ENCODE peak calls at places on chromosomes 4 and X, in nine cellular contexts. N is OCI-LY7, Z is breast epithelium, A is K562, K is IMR-90, X is uterus, D is hepatocyte, Y is BJ, H is kidney. J is an unnamed sample. For H3K36me3, the result is how much of the 10 kb centered on the place peaks cover.

GRCh38 chr4:36351082-36351666 is 69.8 kb downstream of the DTHD1 start:
- DNase-seq in N (peak), Z (no peak), A (peak), K (peak), X (peak), D (peak), Y (no peak), H (no peak), J (no peak)

GRCh38 chr4:56552273-56552672 is 46.7 kb downstream of the ARL9 start:
- DNase-seq in N (no peak), Z (no peak), A (no peak), K (no peak), X (no peak), D (no peak), Y (no peak), H (no peak), J (no peak)

GRCh38 chr4:93710101-93710846 is 118.3 kb upstream of the ATOH1 start:
- DNase-seq in N (no peak), Z (no peak), A (no peak), K (no peak), X (no peak), D (peak), Y (no peak), H (no peak), J (no peak)

GRCh38 chrX:153525451-153525850 is 8.0 kb downstream of the ATP2B3 start:
- DNase-seq in N (no peak), Z (no peak), A (no peak), K (no peak), X (no peak), D (no peak), Y (no peak), H (no peak), J (no peak)

GRCh38 chrX:18877472-18877871 is 106.4 kb downstream of the PHKA2 start:
- DNase-seq in N (no peak), Z (no peak), A (no peak), K (no peak), X (no peak), D (peak), Y (no peak), H (no peak), J (no peak)

GRCh38 chr4:107856901-107857300 is 32.2 kb downstream of the SGMS2 start:
- DNase-seq in N (no peak), Z (no peak), A (no peak), K (no peak), X (no peak), D (no peak), Y (no peak), H (no peak), J (no peak)

GRCh38 chrX:135009057-135009605 is 13.2 kb downstream of the RTL8B start:
- DNase-seq in N (no peak), Z (no peak), A (no peak), K (no peak), X (no peak), D (no peak), Y (no peak), H (no peak), J (no peak)

GRCh38 chr4:152267811-152268210 is 268.1 kb downstream of the FBXW7 start:
- DNase-seq in N (no peak), Z (no peak), A (no peak), K (no peak), X (no peak), D (no peak), Y (no peak), H (no peak), J (no peak)

GRCh38 chr4:13173974-13174373 is 310.2 kb downstream of the RAB28 start:
- DNase-seq in N (no peak), Z (no peak), A (no peak), K (no peak), X (peak), D (no peak), Y (no peak), H (peak), J (no peak)

GRCh38 chr4:1008840-1009646 is 2.4 kb upstream of the FGFRL1 start:
- DNase-seq in N (peak), Z (no peak), A (no peak), K (no peak), X (peak), D (no peak), Y (no peak), H (peak), J (peak)

GRCh38 chr4:16106956-16107355 is 23.1 kb upstream of the PROM1 start:
- DNase-seq in N (no peak), Z (no peak), A (no peak), K (no peak), X (no peak), D (no peak), Y (no peak), H (no peak), J (no peak)

GRCh38 chrX:68944211-68944610 is 115.4 kb downstream of the EFNB1 start:
- DNase-seq in N (no peak), Z (no peak), A (no peak), K (no peak), X (no peak), D (no peak), Y (no peak), H (no peak), J (no peak)

GRCh38 chr4:146329042-146329716 is 114.8 kb downstream of the REELD1 start:
- DNase-seq in N (no peak), Z (no peak), A (no peak), K (peak), X (no peak), D (no peak), Y (peak), H (no peak), J (no peak)

GRCh38 chrX:69740317-69740716 is 124.4 kb downstream of the EDA start:
- DNase-seq in N (no peak), Z (no peak), A (no peak), K (no peak), X (no peak), D (no peak), Y (no peak), H (no peak), J (no peak)

GRCh38 chr4:188439641-188440311 is 300.5 kb downstream of the TRIML1 start:
- DNase-seq in N (no peak), Z (no peak), A (no peak), K (peak), X (no peak), D (no peak), Y (no peak), H (no peak), J (no peak)

GRCh38 chrX:132651411-132652086 is 162.7 kb upstream of the MBNL3 start:
- DNase-seq in N (no peak), Z (no peak), A (no peak), K (peak), X (no peak), D (no peak), Y (no peak), H (no peak), J (no peak)

GRCh38 chr4:2685541-2685940 is 70.6 kb downstream of the TNIP2 start:
- DNase-seq in N (no peak), Z (no peak), A (no peak), K (peak), X (no peak), D (no peak), Y (no peak), H (no peak), J (no peak)

GRCh38 chrX:1400731-1401471 is 9.0 kb upstream of the SLC25A6 start:
- DNase-seq in N (no peak), Z (no peak), A (peak), K (no peak), X (no peak), D (no peak), Y (no peak), H (peak), J (no peak)

GRCh38 chr4:60400599-60400998 is 799.5 kb upstream of the ADGRL3 start:
- DNase-seq in N (no peak), Z (no peak), A (no peak), K (no peak), X (no peak), D (no peak), Y (no peak), H (no peak), J (no peak)

GRCh38 chr4:80438016-80438415 is 102.5 kb downstream of the CFAP299 start:
- DNase-seq in N (no peak), Z (no peak), A (no peak), K (no peak), X (no peak), D (no peak), Y (no peak), H (no peak), J (no peak)

GRCh38 chr4:143667461-143667860 is 33.0 kb downstream of the FREM3 start:
- DNase-seq in N (no peak), Z (no peak), A (no peak), K (peak), X (peak), D (no peak), Y (no peak), H (no peak), J (no peak)

GRCh38 chrX:21375795-21376069 is 1.5 kb downstream of the CNKSR2 start:
- DNase-seq in N (no peak), Z (no peak), A (no peak), K (no peak), X (no peak), D (peak), Y (no peak), H (no peak), J (no peak)
- H3K4me3 ChIP-seq in N (no peak), Z (peak), A (no peak), K (no peak), X (no peak), D (peak), Y (no peak), H (no peak), J (no peak)

DNA sequence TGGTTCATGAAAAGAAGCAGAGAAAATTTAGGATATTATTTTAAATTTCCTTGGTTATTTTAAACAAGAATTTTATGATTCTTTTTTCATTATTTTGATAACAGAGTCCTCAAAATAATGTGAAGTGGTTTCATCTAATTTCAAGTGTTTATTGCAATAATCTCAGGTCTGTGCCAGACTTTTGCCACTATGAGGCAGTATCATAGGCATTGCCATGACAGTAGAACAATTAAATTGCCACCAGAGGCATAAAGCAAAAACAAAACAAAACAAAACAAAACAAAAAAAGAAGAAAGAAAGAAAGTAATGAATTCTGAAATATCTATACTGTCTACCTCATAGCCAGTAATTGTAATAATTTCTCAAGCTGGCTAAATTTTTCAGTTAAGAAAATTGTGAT is 739.2 kb downstream of the KCTD8 start:
- DNase-seq in N (no peak), Z (no peak), A (no peak), K (no peak), X (no peak), D (no peak), Y (no peak), H (no peak), J (no peak)
- TF ChIP-seq CTCF in N (peak), Z (no peak), A (no peak), K (no peak), X (no peak), D (no peak), Y (no peak), H (no peak), J (peak)

GRCh38 chrX:67159437-67159836 is 384.4 kb upstream of the AR start:
- DNase-seq in N (no peak), Z (no peak), A (no peak), K (no peak), X (no peak), D (no peak), Y (no peak), H (no peak), J (no peak)
- H3K36me3 ChIP-seq in N (under half), Z (under half), A (under half), K (under half), X (under half), D (under half), Y (under half), H (under half), J (under half)

GRCh38 chr4:101019313-101019712 is 328.0 kb downstream of the PPP3CA start:
- DNase-seq in N (no peak), Z (no peak), A (no peak), K (no peak), X (no peak), D (no peak), Y (no peak), H (no peak), J (no peak)

GRCh38 chr4:101022151-101023024 is 324.9 kb downstream of the PPP3CA start:
- DNase-seq in N (no peak), Z (no peak), A (no peak), K (peak), X (no peak), D (no peak), Y (no peak), H (no peak), J (no peak)

GRCh38 chr4:101020956-101021355 is 326.4 kb downstream of the PPP3CA start:
- DNase-seq in N (no peak), Z (no peak), A (no peak), K (peak), X (no peak), D (no peak), Y (no peak), H (no peak), J (peak)

GRCh38 chr4:101018836-101019235 is 328.5 kb downstream of the PPP3CA start:
- DNase-seq in N (peak), Z (no peak), A (no peak), K (no peak), X (no peak), D (no peak), Y (no peak), H (no peak), J (peak)

GRCh38 chr4:101019941-101020401 is 327.4 kb downstream of the PPP3CA start:
- DNase-seq in N (no peak), Z (no peak), A (no peak), K (peak), X (no peak), D (peak), Y (peak), H (no peak), J (peak)
- H3K4me3 ChIP-seq in N (no peak), Z (no peak), A (no peak), K (no peak), X (no peak), D (no peak), Y (no peak), H (no peak), J (no peak)

GRCh38 chr4:186723207-186724047 is at the start of gene FAT1:
- DNase-seq in N (no peak), Z (peak), A (peak), K (peak), X (peak), D (peak), Y (no peak), H (peak), J (no peak)
- TF ChIP-seq CTCF in N (no peak), Z (no peak), A (no peak), K (no peak), X (no peak), D (no peak), Y (no peak), H (no peak), J (no peak)

GRCh38 chr4:183675625-183676024 is 16.5 kb downstream of the TRAPPC11 start:
- DNase-seq in N (no peak), Z (no peak), A (no peak), K (no peak), X (no peak), D (no peak), Y (peak), H (no peak), J (no peak)

GRCh38 chr4:183674153-183674552 is 15.1 kb downstream of the TRAPPC11 start:
- DNase-seq in N (no peak), Z (no peak), A (no peak), K (no peak), X (no peak), D (no peak), Y (no peak), H (no peak), J (no peak)

GRCh38 chr4:183666088-183666487 is 7.0 kb downstream of the TRAPPC11 start:
- DNase-seq in N (no peak), Z (no peak), A (no peak), K (no peak), X (no peak), D (no peak), Y (no peak), H (no peak), J (no peak)

DNA sequence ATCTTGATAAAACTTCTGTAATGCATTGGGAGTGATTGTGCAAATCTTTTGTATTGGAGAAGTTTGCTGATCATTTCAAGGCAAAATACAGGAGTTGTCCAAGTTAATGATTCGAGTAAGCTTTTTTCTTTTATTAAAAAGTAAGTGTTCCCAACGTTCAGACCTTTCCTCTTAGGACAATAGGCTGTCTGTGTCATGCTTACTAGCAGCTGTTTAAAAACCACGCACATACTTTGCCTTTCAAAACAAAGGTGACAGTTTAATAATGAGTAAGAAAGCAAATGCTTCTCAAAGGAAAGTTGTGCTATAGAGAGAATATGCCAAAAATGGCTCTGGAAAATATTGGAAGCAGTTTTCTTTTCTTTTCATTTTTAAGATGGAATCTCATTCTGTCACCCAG is 11.2 kb downstream of the TRAPPC11 start:
- DNase-seq in N (no peak), Z (no peak), A (no peak), K (no peak), X (no peak), D (no peak), Y (no peak), H (no peak), J (no peak)
- H3K36me3 ChIP-seq in N (half or more), Z (under half), A (half or more), K (under half), X (under half), D (under half), Y (under half), H (under half), J (under half)

GRCh38 chr4:103201724-103202123 is 3.6 kb upstream of the CENPE start:
- DNase-seq in N (no peak), Z (no peak), A (no peak), K (no peak), X (no peak), D (no peak), Y (no peak), H (no peak), J (no peak)
- H3K4me3 ChIP-seq in N (no peak), Z (no peak), A (no peak), K (no peak), X (no peak), D (no peak), Y (no peak), H (no peak), J (no peak)

J was measured in GM06990.